ENCODE peak calls at places on chromosomes 16 and 17, in nine cellular contexts. X, L, P, R, U, F, Z, N and M are unnamed samples.

GRCh38 chr16:49644143-49644460 is 211.8 kb downstream of the ZNF423 start:
- DNase-seq in X (no peak), L (no peak), P (no peak), R (no peak), U (no peak), F (no peak), Z (no peak), N (no peak), M (no peak)

GRCh38 chr17:4365628-4366311 is 705 bp downstream of the UBE2G1 start:
- DNase-seq in X (no peak), L (peak), P (peak), R (peak), U (peak), F (no peak), Z (no peak), N (peak), M (peak)

GRCh38 chr16:66036775-66037715 is 329.4 kb upstream of the CDH5 start:
- DNase-seq in X (no peak), L (no peak), P (no peak), R (no peak), U (no peak), F (no peak), Z (no peak), N (no peak), M (no peak)

GRCh38 chr17:68096111-68096510 is 60.6 kb downstream of the KPNA2 start:
- DNase-seq in X (no peak), L (no peak), P (no peak), R (no peak), U (no peak), F (no peak), Z (no peak), N (no peak), M (no peak)

GRCh38 chr17:34199932-34200534 is 55.1 kb upstream of the CCL2 start:
- DNase-seq in X (peak), L (peak), P (peak), R (peak), U (peak), F (peak), Z (peak), N (peak), M (peak)

GRCh38 chr16:31179747-31180458 is at the start of gene FUS:
- DNase-seq in X (peak), L (peak), P (peak), R (peak), U (peak), F (peak), Z (peak), N (peak), M (peak)

GRCh38 chr16:15576960-15577958 is 65.7 kb downstream of the MARF1 start:
- DNase-seq in X (peak), L (no peak), P (no peak), R (no peak), U (no peak), F (no peak), Z (no peak), N (no peak), M (peak)

GRCh38 chr17:43645765-43646481 is 15.8 kb downstream of the MEOX1 start:
- DNase-seq in X (no peak), L (peak), P (peak), R (peak), U (peak), F (no peak), Z (no peak), N (no peak), M (no peak)

GRCh38 chr17:17810374-17811248 is 26.2 kb downstream of the SREBF1 start:
- DNase-seq in X (no peak), L (no peak), P (peak), R (no peak), U (no peak), F (no peak), Z (no peak), N (no peak), M (no peak)

GRCh38 chr16:72923757-72924156 is 124.2 kb downstream of the ZFHX3 start:
- DNase-seq in X (no peak), L (no peak), P (no peak), R (no peak), U (no peak), F (no peak), Z (no peak), N (no peak), M (no peak)

GRCh38 chr16:87838643-87839541 is 30.4 kb downstream of the SLC7A5 start:
- DNase-seq in X (no peak), L (no peak), P (no peak), R (no peak), U (no peak), F (no peak), Z (no peak), N (no peak), M (no peak)

GRCh38 chr16:71811261-71811803 is 2.7 kb upstream of the AP1G1 start:
- DNase-seq in X (no peak), L (no peak), P (no peak), R (no peak), U (no peak), F (no peak), Z (no peak), N (no peak), M (no peak)

GRCh38 chr17:40886090-40886489 is 1.0 kb upstream of the KRT20 start:
- DNase-seq in X (no peak), L (no peak), P (no peak), R (peak), U (no peak), F (no peak), Z (no peak), N (no peak), M (no peak)

GRCh38 chr17:78179372-78179771 is 7.5 kb downstream of the TK1 start:
- DNase-seq in X (no peak), L (no peak), P (no peak), R (no peak), U (no peak), F (no peak), Z (no peak), N (no peak), M (no peak)

GRCh38 chr16:11507991-11508390 is 78.7 kb downstream of the LITAF start:
- DNase-seq in X (no peak), L (no peak), P (no peak), R (no peak), U (no peak), F (no peak), Z (no peak), N (no peak), M (no peak)

GRCh38 chr16:73000020-73000906 is 47.7 kb downstream of the ZFHX3 start:
- DNase-seq in X (peak), L (no peak), P (no peak), R (no peak), U (no peak), F (no peak), Z (no peak), N (no peak), M (no peak)

GRCh38 chr17:2594657-2595085 is 1.2 kb downstream of the PAFAH1B1 start:
- DNase-seq in X (no peak), L (no peak), P (no peak), R (no peak), U (peak), F (no peak), Z (peak), N (no peak), M (peak)

GRCh38 chr17:386145-386876 is 33.7 kb upstream of the RPH3AL start:
- DNase-seq in X (peak), L (peak), P (peak), R (peak), U (peak), F (peak), Z (peak), N (peak), M (peak)

GRCh38 chr17:11144358-11145233 is 96.4 kb upstream of the SHISA6 start:
- DNase-seq in X (peak), L (no peak), P (peak), R (no peak), U (peak), F (no peak), Z (no peak), N (no peak), M (no peak)